ENCODE peak calls at places on chromosome 5, in eight cellular contexts. W, B, U, K, M, X, V and H are unnamed samples.

GRCh38 chr5:102901821-102902448 is 146.8 kb downstream of the PAM start:
- DNase-seq in K (no peak), M (no peak), V (no peak), W (no peak), X (peak), B (no peak), U (no peak), H (no peak)

GRCh38 chr5:40258205-40258604 is 421.5 kb upstream of the PTGER4 start:
- DNase-seq in W (no peak), X (peak), V (no peak), K (no peak), M (no peak), U (no peak), B (no peak), H (no peak)

GRCh38 chr5:132785864-132786263 is 8.8 kb upstream of the SEPTIN8 start:
- DNase-seq in X (no peak), U (no peak), K (no peak), B (no peak), M (no peak), V (no peak), W (no peak), H (no peak)

GRCh38 chr5:139137703-139138102 is 60.5 kb downstream of the SIL1 start:
- DNase-seq in X (peak), W (peak), B (peak), U (no peak), M (peak), V (no peak), K (peak), H (no peak)

GRCh38 chr5:68478306-68479091 is 262.9 kb downstream of the PIK3R1 start:
- DNase-seq in M (no peak), X (no peak), V (no peak), U (no peak), K (no peak), W (no peak), B (no peak), H (no peak)

GRCh38 chr5:956941-957729 is 51.5 kb upstream of the NKD2 start:
- DNase-seq in V (no peak), U (peak), B (no peak), W (peak), K (peak), X (no peak), M (no peak), H (no peak)

GRCh38 chr5:89147026-89147425 is 264.0 kb upstream of the MEF2C start:
- DNase-seq in K (no peak), X (peak), M (no peak), B (no peak), V (no peak), U (no peak), W (no peak), H (no peak)

GRCh38 chr5:179953934-179954833 is 46.5 kb upstream of the TBC1D9B start:
- DNase-seq in K (no peak), X (no peak), B (no peak), V (no peak), M (no peak), W (no peak), U (no peak), H (no peak)

GRCh38 chr5:10555134-10555733 is 8.6 kb upstream of the ANKRD33B start:
- DNase-seq in X (peak), U (no peak), W (no peak), K (no peak), V (peak), M (no peak), B (peak), H (no peak)

GRCh38 chr5:172840077-172840777 is 6.2 kb downstream of the ERGIC1 start:
- DNase-seq in K (no peak), B (no peak), V (no peak), M (no peak), W (no peak), U (no peak), X (no peak), H (no peak)

GRCh38 chr5:176716320-176716719 is 69.0 kb downstream of the TSPAN17 start:
- DNase-seq in V (peak), W (no peak), K (no peak), U (no peak), X (peak), M (no peak), B (peak), H (no peak)

GRCh38 chr5:159559337-159559736 is 229.1 kb upstream of the IL12B start:
- DNase-seq in U (no peak), B (no peak), K (no peak), X (no peak), V (no peak), W (no peak), M (no peak), H (no peak)

GRCh38 chr5:1468247-1468612 is 23.0 kb upstream of the SLC6A3 start:
- DNase-seq in K (peak), U (peak), M (peak), V (no peak), B (peak), W (peak), X (no peak), H (peak)

GRCh38 chr5:176870110-176870591 is 29.0 kb downstream of the HK3 start:
- DNase-seq in W (peak), U (no peak), M (peak), V (no peak), X (peak), B (peak), K (peak), H (no peak)

GRCh38 chr5:103262422-103262871 is 3.9 kb downstream of the MACIR start:
- DNase-seq in X (no peak), W (no peak), U (no peak), K (no peak), M (no peak), V (no peak), B (no peak), H (no peak)

GRCh38 chr5:125274211-125274610 is 527.8 kb upstream of the ZNF608 start:
- DNase-seq in M (no peak), X (no peak), B (no peak), V (no peak), K (no peak), U (no peak), W (no peak), H (no peak)

GRCh38 chr5:177189416-177189815 is 55.8 kb downstream of the NSD1 start:
- DNase-seq in X (no peak), K (no peak), U (no peak), M (no peak), V (no peak), W (no peak), B (no peak), H (no peak)

GRCh38 chr5:4511996-4512656 is 628.0 kb upstream of the ADAMTS16 start:
- DNase-seq in B (peak), U (no peak), M (peak), W (peak), K (peak), V (no peak), X (peak), H (no peak)

GRCh38 chr5:40354171-40354570 is 325.5 kb upstream of the PTGER4 start:
- DNase-seq in K (no peak), X (no peak), W (no peak), U (no peak), B (no peak), V (no peak), M (no peak), H (no peak)

GRCh38 chr5:139816566-139816965 is 21.0 kb downstream of the PSD2 start:
- DNase-seq in V (no peak), W (no peak), K (no peak), M (no peak), X (no peak), U (no peak), B (no peak), H (no peak)

GRCh38 chr5:117680421-117680820 is 1105.8 kb upstream of the SEMA6A start:
- DNase-seq in U (no peak), X (no peak), W (no peak), K (no peak), V (no peak), B (no peak), M (no peak), H (no peak)

GRCh38 chr5:56147679-56148230 is 85.4 kb downstream of the ANKRD55 start:
- DNase-seq in U (no peak), W (no peak), V (no peak), K (no peak), X (no peak), B (no peak), M (no peak), H (no peak)

GRCh38 chr5:7391215-7391614 is 4.7 kb upstream of the ADCY2 start:
- DNase-seq in W (no peak), B (no peak), V (no peak), U (no peak), X (peak), K (peak), M (peak), H (no peak)

GRCh38 chr5:83474170-83474796 is 2.7 kb downstream of the VCAN start:
- DNase-seq in M (peak), W (peak), B (peak), V (no peak), U (no peak), K (peak), X (peak), H (no peak)

GRCh38 chr5:157816682-157817268 is 42.2 kb downstream of the CLINT1 start:
- DNase-seq in B (no peak), U (no peak), W (peak), X (peak), K (no peak), M (no peak), V (no peak), H (no peak)

GRCh38 chr5:18141260-18141659 is 507.0 kb downstream of the TAF11L14 start:
- DNase-seq in U (no peak), K (no peak), W (no peak), V (no peak), M (no peak), B (no peak), X (no peak), H (no peak)

GRCh38 chr5:72244862-72245371 is 75.1 kb downstream of the MRPS27 start:
- DNase-seq in K (peak), W (peak), X (peak), V (no peak), B (peak), U (no peak), M (peak), H (no peak)
- TF ChIP-seq CTCF in K (no peak), W (peak), X (peak), V (peak), B (peak), U (no peak), M (peak), H (peak)

DNA sequence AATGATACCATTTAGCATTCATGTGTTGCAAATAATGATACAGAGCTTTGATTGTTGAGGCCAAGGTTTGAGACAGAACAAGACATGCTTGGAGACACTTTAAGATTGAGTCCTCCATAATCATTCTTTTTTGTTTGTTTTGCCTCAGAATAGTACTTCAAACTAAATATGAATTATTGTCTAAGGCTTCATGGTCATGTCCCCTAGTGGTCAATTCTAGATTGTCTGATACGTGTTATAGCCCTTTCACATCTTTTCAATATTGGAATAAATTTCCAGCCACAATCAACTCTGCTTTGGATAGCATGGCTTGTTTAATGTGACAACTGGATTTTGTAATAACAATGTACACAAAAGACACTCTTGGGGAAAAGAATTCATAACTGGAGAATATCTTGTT is 64.2 kb downstream of the PRLR start:
- DNase-seq in K (no peak), B (no peak), X (no peak), M (no peak), V (no peak), W (no peak), U (no peak), H (no peak)
- TF ChIP-seq CTCF in K (no peak), B (no peak), X (no peak), M (peak), V (no peak), W (peak), U (no peak), H (no peak)

GRCh38 chr5:141369994-141370848 is at the start of gene PCDHGB3:
- DNase-seq in B (no peak), M (no peak), U (peak), X (peak), V (no peak), K (no peak), W (no peak), H (no peak)
- TF ChIP-seq CTCF in B (no peak), M (peak), U (no peak), X (peak), V (peak), K (no peak), W (peak), H (no peak)

DNA sequence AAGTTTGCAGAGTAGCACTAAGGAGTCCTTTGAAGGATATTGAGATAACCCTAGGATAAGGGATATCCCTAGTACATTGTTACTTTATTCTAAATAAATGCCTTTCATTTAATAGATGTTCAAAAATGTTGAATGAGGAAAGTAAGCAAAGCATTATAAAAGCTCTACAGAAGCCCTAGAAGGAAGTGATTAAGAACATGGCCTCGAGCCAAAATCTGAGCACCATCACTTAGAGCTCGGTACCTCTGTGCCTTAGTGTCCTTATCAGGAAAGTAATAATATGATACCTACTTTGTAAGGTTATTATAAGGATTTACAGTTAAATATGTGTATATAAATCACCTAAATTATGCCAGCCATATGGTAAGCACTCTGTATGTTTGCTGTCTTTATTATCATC is 242.6 kb downstream of the KIAA0825 start:
- DNase-seq in X (peak), B (peak), K (no peak), V (no peak), M (no peak), W (no peak), U (no peak), H (no peak)
- TF ChIP-seq CTCF in X (no peak), B (no peak), K (no peak), V (no peak), M (no peak), W (no peak), U (no peak), H (no peak)